ENCODE peak calls at places on chromosomes 4 and X, in four cellular contexts. One of them, this sample, is unnamed.
A peak's percentile ranks its signal among the peaks of the same experiment; 100 is the strongest.

GRCh38 chr4:184792950-184793555 is 32.7 kb downstream of the ACSL1 start:
- DNase-seq in left lung: no peak
- DNase-seq in anterior cingulate cortex: no peak
- DNase-seq in AG04450: peak; percentile 84
- DNase-seq in this sample: peak; percentile 23

GRCh38 chr4:7384003-7384928 is 50.5 kb downstream of the PSAPL1 start:
- DNase-seq in AG04450: no peak
- DNase-seq in anterior cingulate cortex: no peak
- DNase-seq in left lung: no peak
- DNase-seq in this sample: no peak

GRCh38 chr4:152050098-152050497 is 289.3 kb upstream of the GATB start:
- DNase-seq in left lung: no peak
- DNase-seq in AG04450: no peak
- DNase-seq in anterior cingulate cortex: no peak
- DNase-seq in this sample: no peak

GRCh38 chrX:154013614-154014360 is 5.9 kb downstream of the IRAK1 start:
- DNase-seq in anterior cingulate cortex: peak; percentile 25
- DNase-seq in left lung: peak; percentile 81
- DNase-seq in AG04450: no peak
- DNase-seq in this sample: peak; percentile 33

GRCh38 chr4:71188197-71188625 is 150.6 kb upstream of the SLC4A4 start:
- DNase-seq in left lung: no peak
- DNase-seq in AG04450: no peak
- DNase-seq in anterior cingulate cortex: no peak
- DNase-seq in this sample: no peak

GRCh38 chrX:67917412-67918010 is 373.7 kb downstream of the AR start:
- DNase-seq in AG04450: no peak
- DNase-seq in left lung: no peak
- DNase-seq in anterior cingulate cortex: no peak
- DNase-seq in this sample: no peak

GRCh38 chr4:14458463-14458862 is 543.8 kb upstream of the CPEB2 start:
- DNase-seq in AG04450: no peak
- DNase-seq in anterior cingulate cortex: no peak
- DNase-seq in left lung: no peak
- DNase-seq in this sample: no peak

GRCh38 chr4:120317713-120318112 is 251.1 kb upstream of the MAD2L1 start:
- DNase-seq in anterior cingulate cortex: no peak
- DNase-seq in left lung: no peak
- DNase-seq in AG04450: no peak
- DNase-seq in this sample: no peak

GRCh38 chrX:149871940-149872339 is 9.0 kb upstream of the MAGEA8 start:
- DNase-seq in AG04450: no peak
- DNase-seq in anterior cingulate cortex: no peak
- DNase-seq in left lung: no peak
- DNase-seq in this sample: no peak

GRCh38 chrX:114774691-114775090 is 190.8 kb downstream of the HTR2C start:
- DNase-seq in AG04450: no peak
- DNase-seq in left lung: no peak
- DNase-seq in anterior cingulate cortex: no peak
- DNase-seq in this sample: no peak

GRCh38 chr4:84971319-84971932 is 4.9 kb upstream of the WDFY3 start:
- DNase-seq in anterior cingulate cortex: no peak
- DNase-seq in left lung: no peak
- DNase-seq in AG04450: no peak
- DNase-seq in this sample: no peak

GRCh38 chr4:687048-687974 is 1.6 kb downstream of the SLC49A3 start:
- DNase-seq in AG04450: no peak
- DNase-seq in anterior cingulate cortex: no peak
- DNase-seq in left lung: peak; percentile 98
- DNase-seq in this sample: no peak

GRCh38 chr4:130511776-130512175 is 1415.8 kb downstream of the C4orf33 start:
- DNase-seq in left lung: no peak
- DNase-seq in anterior cingulate cortex: no peak
- DNase-seq in AG04450: no peak
- DNase-seq in this sample: no peak

GRCh38 chr4:12852338-12853307 is 631.5 kb downstream of the RAB28 start:
- DNase-seq in left lung: no peak
- DNase-seq in AG04450: peak; percentile 13
- DNase-seq in anterior cingulate cortex: no peak
- DNase-seq in this sample: no peak

GRCh38 chrX:15254852-15255251 is 15.0 kb downstream of the ASB9 start:
- DNase-seq in left lung: no peak
- DNase-seq in AG04450: no peak
- DNase-seq in anterior cingulate cortex: no peak
- DNase-seq in this sample: no peak

GRCh38 chr4:82718067-82718935 is 80.3 kb downstream of the SCD5 start:
- DNase-seq in AG04450: no peak
- DNase-seq in left lung: no peak
- DNase-seq in anterior cingulate cortex: no peak
- DNase-seq in this sample: no peak

GRCh38 chrX:150202641-150203248 is 160.4 kb upstream of the MAMLD1 start:
- DNase-seq in AG04450: no peak
- DNase-seq in left lung: no peak
- DNase-seq in anterior cingulate cortex: no peak
- DNase-seq in this sample: no peak

GRCh38 chrX:54473993-54474859 is 21.8 kb downstream of the FGD1 start:
- DNase-seq in AG04450: no peak
- DNase-seq in left lung: no peak
- DNase-seq in anterior cingulate cortex: no peak
- DNase-seq in this sample: no peak

GRCh38 chrX:87961471-87961870 is 443.9 kb downstream of the KLHL4 start:
- DNase-seq in anterior cingulate cortex: no peak
- DNase-seq in AG04450: no peak
- DNase-seq in left lung: no peak
- DNase-seq in this sample: no peak

GRCh38 chr4:114264877-114265291 is 285.4 kb upstream of the ARSJ start:
- DNase-seq in AG04450: no peak
- DNase-seq in anterior cingulate cortex: no peak
- DNase-seq in left lung: no peak
- DNase-seq in this sample: no peak

GRCh38 chrX:67780694-67781109 is 236.9 kb downstream of the AR start:
- DNase-seq in left lung: peak; percentile 29
- DNase-seq in anterior cingulate cortex: peak; percentile 22
- DNase-seq in AG04450: peak; percentile 88
- DNase-seq in this sample: no peak

GRCh38 chr4:127162741-127163140 is 470.0 kb upstream of the INTU start:
- DNase-seq in AG04450: peak; percentile 52
- DNase-seq in anterior cingulate cortex: no peak
- DNase-seq in left lung: no peak
- DNase-seq in this sample: no peak

GRCh38 chr4:186148335-186148975 is 42.9 kb upstream of the CYP4V2 start:
- DNase-seq in left lung: no peak
- DNase-seq in AG04450: no peak
- DNase-seq in anterior cingulate cortex: no peak
- DNase-seq in this sample: no peak

GRCh38 chr4:16067515-16067914 is 16.3 kb downstream of the PROM1 start:
- DNase-seq in left lung: no peak
- DNase-seq in AG04450: no peak
- DNase-seq in anterior cingulate cortex: peak; percentile 44
- DNase-seq in this sample: no peak

GRCh38 chr4:120785202-120785601 is 137.3 kb downstream of the PRDM5 start:
- DNase-seq in anterior cingulate cortex: no peak
- DNase-seq in AG04450: no peak
- DNase-seq in left lung: no peak
- DNase-seq in this sample: no peak

GRCh38 chrX:8364369-8365141 is 100.1 kb upstream of the VCX3B start:
- DNase-seq in left lung: no peak
- DNase-seq in anterior cingulate cortex: no peak
- DNase-seq in AG04450: no peak
- DNase-seq in this sample: no peak

GRCh38 chrX:42128020-42128419 is 204.7 kb upstream of the CASK start:
- DNase-seq in AG04450: no peak
- DNase-seq in anterior cingulate cortex: no peak
- DNase-seq in left lung: no peak
- DNase-seq in this sample: no peak

GRCh38 chr4:169996379-169997245 is 29.6 kb downstream of the MFAP3L start:
- DNase-seq in anterior cingulate cortex: no peak
- DNase-seq in AG04450: no peak
- DNase-seq in left lung: no peak
- DNase-seq in this sample: no peak

GRCh38 chr4:99047710-99048109 is 40.9 kb downstream of the ADH5 start:
- DNase-seq in left lung: no peak
- DNase-seq in AG04450: no peak
- DNase-seq in anterior cingulate cortex: no peak
- DNase-seq in this sample: no peak

GRCh38 chrX:111857534-111857933 is 18.4 kb upstream of the TRPC5OS start:
- DNase-seq in anterior cingulate cortex: no peak
- DNase-seq in AG04450: no peak
- DNase-seq in left lung: no peak
- DNase-seq in this sample: no peak

GRCh38 chrX:115372026-115372610 is 82.6 kb downstream of the LUZP4 start:
- DNase-seq in AG04450: no peak
- DNase-seq in left lung: no peak
- DNase-seq in anterior cingulate cortex: no peak
- DNase-seq in this sample: no peak

GRCh38 chr4:104404384-104404783 is 90.3 kb downstream of the CXXC4 start:
- DNase-seq in left lung: no peak
- DNase-seq in AG04450: no peak
- DNase-seq in anterior cingulate cortex: no peak
- DNase-seq in this sample: no peak

GRCh38 chr4:95381843-95382580 is 166.8 kb downstream of the UNC5C start:
- DNase-seq in left lung: no peak
- DNase-seq in anterior cingulate cortex: no peak
- DNase-seq in AG04450: no peak
- DNase-seq in this sample: no peak

This sample was measured in C1 segment of cervical spinal cord.